ENCODE peak calls at places on chromosomes 2 and 18, in four cellular contexts. E is HL-60, V is K562, O is GM12878. Z is an unnamed sample.

GRCh38 chr2:88828397-88829137 is 137.1 kb downstream of the RPIA start:
- DNase-seq in O (no peak), V (no peak), E (no peak), Z (no peak)

GRCh38 chr2:130287656-130288026 is 55.1 kb upstream of the IMP4 start:
- DNase-seq in V (no peak), E (no peak), O (no peak), Z (no peak)

GRCh38 chr2:201234167-201235139 is 25.9 kb upstream of the CASP8 start:
- DNase-seq in O (no peak), E (no peak), V (no peak), Z (no peak)

GRCh38 chr2:102514061-102514785 is 41.2 kb downstream of the SLC9A4 start:
- DNase-seq in E (no peak), O (no peak), V (peak), Z (no peak)

GRCh38 chr2:185757356-185757755 is 18.8 kb downstream of the FSIP2 start:
- DNase-seq in O (no peak), V (no peak), E (no peak), Z (no peak)

GRCh38 chr2:203164311-203164935 is 74.4 kb upstream of the CYP20A1 start:
- DNase-seq in O (no peak), V (no peak), E (no peak), Z (no peak)

GRCh38 chr2:141957827-141958440 is 172.9 kb downstream of the LRP1B start:
- DNase-seq in E (no peak), V (no peak), O (no peak), Z (no peak)

GRCh38 chr18:74418023-74418422 is 39.1 kb downstream of the DIPK1C start:
- DNase-seq in E (no peak), V (no peak), O (no peak), Z (no peak)

GRCh38 chr18:12838178-12838634 is 45.8 kb downstream of the PTPN2 start:
- DNase-seq in O (peak), E (peak), V (peak), Z (no peak)

GRCh38 chr2:1731963-1732768 is 12.1 kb downstream of the PXDN start:
- DNase-seq in E (no peak), V (no peak), O (no peak), Z (no peak)

GRCh38 chr2:226063704-226064390 is 664.3 kb downstream of the NYAP2 start:
- DNase-seq in V (no peak), E (no peak), O (no peak), Z (no peak)

GRCh38 chr2:176445831-176446433 is 176.7 kb downstream of the MTX2 start:
- DNase-seq in V (no peak), E (no peak), O (no peak), Z (no peak)

GRCh38 chr2:186537019-186537418 is 51.0 kb downstream of the ZC3H15 start:
- DNase-seq in O (no peak), V (no peak), E (no peak), Z (no peak)

GRCh38 chr2:175275499-175275898 is 94.0 kb upstream of the ATP5MC3 start:
- DNase-seq in E (no peak), O (no peak), V (no peak), Z (no peak)

GRCh38 chr18:697012-697411 is 15.4 kb downstream of the ENOSF1 start:
- DNase-seq in O (no peak), E (no peak), V (no peak), Z (no peak)

GRCh38 chr2:231988179-231988866 is 26.8 kb downstream of the DIS3L2 start:
- DNase-seq in V (no peak), O (no peak), E (no peak), Z (no peak)

GRCh38 chr2:192072778-192073177 is 122.0 kb downstream of the TMEFF2 start:
- DNase-seq in V (no peak), O (no peak), E (no peak), Z (no peak)

GRCh38 chr2:201942525-201942924 is 91.1 kb upstream of the FZD7 start:
- DNase-seq in E (no peak), O (no peak), V (no peak), Z (no peak)

GRCh38 chr2:238601433-238602222 is 174.9 kb downstream of the ASB1 start:
- DNase-seq in E (no peak), O (no peak), V (no peak), Z (no peak)

GRCh38 chr2:14634223-14634884 is 1.8 kb downstream of the LRATD1 start:
- DNase-seq in E (no peak), O (no peak), V (peak), Z (no peak)

GRCh38 chr2:179264238-179265081 is at the start of gene SESTD1:
- DNase-seq in V (peak), O (no peak), E (peak), Z (peak)

GRCh38 chr2:824954-825353 is 125.7 kb upstream of the SNTG2 start:
- DNase-seq in V (no peak), O (no peak), E (no peak), Z (no peak)

GRCh38 chr2:79389475-79389874 is 123.4 kb upstream of the CTNNA2 start:
- DNase-seq in O (no peak), V (no peak), E (no peak), Z (no peak)

GRCh38 chr2:170017848-170018492 is 160.0 kb upstream of the MYO3B start:
- DNase-seq in O (no peak), E (no peak), V (no peak), Z (no peak)
- TF ChIP-seq SPI1 in O (no peak), E (no peak), V (no peak), Z (no peak)

DNA sequence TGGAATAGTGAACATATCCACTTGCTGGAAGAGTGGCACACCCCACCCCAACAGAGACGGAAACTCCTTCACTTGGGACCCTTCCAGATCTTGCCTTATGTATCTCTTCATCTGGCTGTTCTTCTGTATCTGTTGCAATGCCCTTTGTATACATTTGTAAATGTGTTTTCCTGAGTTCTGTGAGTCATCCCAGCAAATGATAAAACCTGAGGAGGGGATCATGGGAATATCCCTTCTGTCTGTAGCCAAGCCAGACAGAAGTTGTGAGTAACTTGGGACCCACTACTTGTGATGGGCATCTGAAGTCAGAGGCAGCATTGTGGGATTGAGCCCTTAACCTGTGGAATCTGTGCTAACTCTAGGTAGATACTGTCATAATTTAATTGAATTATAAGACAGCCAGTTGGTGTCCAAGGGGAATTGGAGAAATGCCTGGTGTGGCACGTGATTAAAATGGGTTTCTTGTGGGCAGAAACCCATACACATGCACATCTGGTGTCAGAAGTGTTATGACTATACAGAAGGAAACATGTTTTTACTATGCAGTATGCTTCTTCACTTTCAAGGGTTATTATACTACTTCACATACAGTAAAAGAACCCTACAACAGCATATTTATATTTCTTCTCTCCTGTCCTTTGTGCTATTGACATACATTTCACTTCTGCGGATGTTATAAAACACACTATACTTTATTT is 32.3 kb upstream of the TMEM247 start:
- DNase-seq in E (no peak), V (no peak), O (no peak), Z (no peak)
- TF ChIP-seq SPI1 in E (no peak), V (no peak), O (no peak), Z (no peak)

DNA sequence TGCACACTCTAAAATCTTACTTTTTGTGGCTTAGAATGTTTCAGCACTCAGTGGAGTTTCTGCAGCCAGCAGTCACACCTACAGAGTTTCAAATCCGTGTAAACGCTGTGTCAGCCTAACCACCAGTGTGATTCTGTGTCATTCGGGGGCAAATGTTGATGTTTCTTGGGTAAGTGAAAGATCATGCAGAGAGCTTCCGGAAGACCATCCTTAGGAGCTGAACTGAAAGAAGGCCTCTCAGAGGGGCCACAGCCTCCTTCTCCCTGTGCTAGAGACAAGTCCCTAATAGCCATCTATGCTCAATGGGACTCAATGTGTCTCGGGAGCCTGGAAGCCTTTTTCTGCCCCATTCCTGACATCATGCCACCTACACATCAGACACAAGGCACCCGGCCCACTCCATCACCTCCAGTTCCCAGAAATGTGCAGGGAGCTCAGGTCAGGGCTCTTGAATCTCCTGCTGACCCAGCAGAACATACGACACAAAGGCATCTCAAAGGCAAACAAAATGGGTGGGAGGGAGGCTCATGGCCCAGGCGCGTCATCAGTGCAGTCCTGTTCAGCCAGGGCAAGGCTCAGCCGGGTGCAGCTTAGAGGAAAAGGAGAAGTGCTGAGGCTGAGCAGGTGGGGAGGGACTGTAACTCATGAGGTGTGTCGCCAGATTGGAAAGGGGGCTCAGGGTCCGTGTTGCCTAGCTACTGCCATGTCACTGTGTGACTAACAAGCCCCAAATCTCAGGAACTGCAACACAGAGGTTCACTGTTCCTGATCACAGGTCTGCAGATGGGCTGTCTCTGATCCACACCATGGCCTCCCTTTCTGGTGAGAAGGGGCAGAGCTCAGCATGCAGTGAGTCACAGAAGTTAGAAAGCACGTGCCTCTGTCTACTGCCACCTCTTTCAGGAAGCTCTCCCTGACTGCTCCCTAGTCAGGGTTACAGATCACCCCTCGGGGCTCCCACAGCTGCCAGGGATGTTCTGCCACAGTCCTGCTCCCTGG is 82.0 kb downstream of the SMAD7 start:
- DNase-seq in O (peak), E (peak), V (no peak), Z (peak)
- TF ChIP-seq SPI1 in O (peak), E (peak), V (peak), Z (peak)

DNA sequence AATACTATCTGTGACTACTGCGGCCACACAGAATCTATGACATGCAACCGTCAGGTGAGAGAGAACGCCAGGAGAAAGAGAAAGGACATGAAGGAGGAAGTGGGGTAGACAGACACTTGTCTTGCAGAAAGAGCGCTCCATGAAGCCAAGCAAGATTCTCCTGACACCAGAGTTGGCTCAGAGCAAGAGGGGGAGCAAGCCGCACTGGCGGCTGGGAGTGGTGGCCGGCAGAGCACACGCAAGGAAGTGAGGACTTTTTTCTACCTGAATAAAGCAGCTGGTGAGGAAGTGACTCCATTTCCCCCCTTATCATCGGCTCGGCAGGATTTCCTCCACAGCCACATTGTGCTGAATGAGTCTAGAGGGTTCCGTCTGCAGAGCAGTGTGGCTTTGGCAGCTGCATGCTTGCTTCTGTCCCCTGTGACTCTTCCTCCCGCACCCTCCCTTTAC is 181.5 kb downstream of the BCL2 start:
- DNase-seq in O (no peak), E (peak), V (no peak), Z (no peak)
- TF ChIP-seq SPI1 in O (no peak), E (peak), V (peak), Z (peak)

GRCh38 chr18:28198588-28198987 is 21.7 kb upstream of the CDH2 start:
- DNase-seq in V (no peak), O (no peak), E (no peak), Z (no peak)

GRCh38 chr18:28208712-28209265 is 31.9 kb upstream of the CDH2 start:
- DNase-seq in O (no peak), E (no peak), V (no peak), Z (no peak)

GRCh38 chr18:28208268-28208667 is 31.3 kb upstream of the CDH2 start:
- DNase-seq in O (no peak), E (no peak), V (no peak), Z (no peak)

GRCh38 chr18:28201056-28201455 is 24.1 kb upstream of the CDH2 start:
- DNase-seq in O (no peak), E (no peak), V (no peak), Z (no peak)

DNA sequence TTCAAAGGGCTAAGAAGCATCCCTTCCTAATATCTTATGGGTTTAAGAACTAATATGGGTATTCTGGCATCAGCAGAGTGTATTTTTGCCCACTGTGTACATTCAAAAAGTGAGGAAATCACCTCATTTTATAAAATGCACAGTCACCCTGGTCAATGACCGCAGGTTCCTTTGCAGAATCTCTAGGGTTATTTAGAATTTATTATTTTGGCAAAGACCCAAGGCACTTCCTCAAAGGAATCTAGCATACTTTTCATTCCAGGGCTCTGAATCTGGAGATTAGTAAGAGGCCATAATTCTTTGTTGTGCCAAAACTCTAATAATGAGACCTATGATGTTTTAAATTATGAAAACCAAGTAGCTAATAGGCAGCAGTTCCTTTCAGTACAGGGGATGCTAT is 27.2 kb upstream of the CDH2 start:
- DNase-seq in E (no peak), O (no peak), V (no peak), Z (no peak)
- TF ChIP-seq SPI1 in E (no peak), O (no peak), V (no peak), Z (no peak)

GRCh38 chr2:112811841-112812306 is 24.7 kb downstream of the IL1B start:
- DNase-seq in E (no peak), O (no peak), V (no peak), Z (no peak)
- TF ChIP-seq SPI1 in E (peak), O (peak), V (no peak), Z (peak)

GRCh38 chr2:84891355-84892010 is 10.6 kb upstream of the TRABD2A start:
- DNase-seq in V (no peak), E (no peak), O (no peak), Z (no peak)
- TF ChIP-seq SPI1 in V (no peak), E (no peak), O (no peak), Z (no peak)

GRCh38 chr18:30522288-30522929 is 520.1 kb downstream of the DSC3 start:
- DNase-seq in O (no peak), V (no peak), E (no peak), Z (no peak)
- TF ChIP-seq SPI1 in O (no peak), V (no peak), E (no peak), Z (no peak)

DNA sequence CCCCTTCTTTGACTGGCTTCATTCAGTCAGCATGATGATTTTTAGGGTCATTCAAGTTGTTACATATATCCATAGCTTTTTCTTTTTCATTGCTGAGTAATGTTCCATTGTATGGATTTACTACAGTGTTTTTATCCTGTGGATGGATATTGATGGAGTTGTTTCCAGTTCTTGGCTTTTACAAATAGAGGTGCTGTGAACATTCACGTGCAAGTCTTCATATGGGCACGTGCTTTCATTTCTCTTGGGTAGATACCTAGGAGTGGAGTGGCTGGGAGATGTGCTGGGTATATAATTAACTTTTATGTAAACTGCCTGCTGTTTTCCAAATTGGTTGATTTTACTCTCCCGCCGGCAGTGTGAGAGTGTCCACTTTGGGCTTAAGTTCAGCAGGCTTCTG is 16.5 kb downstream of the AGAP1 start:
- DNase-seq in O (no peak), V (no peak), E (no peak), Z (no peak)
- TF ChIP-seq SPI1 in O (no peak), V (no peak), E (no peak), Z (no peak)

Z was measured in GM12891.